ENCODE peak calls at places on chromosome 20, in ten cellular contexts. One of them, this sample, is unnamed.

GRCh38 chr20:53116733-53117132 is 144.6 kb downstream of the TSHZ2 start:
- DNase-seq in pancreas: no peak
- DNase-seq in cardiac muscle cell: no peak
- DNase-seq in glutamatergic neuron: no peak
- DNase-seq in psoas muscle: no peak
- DNase-seq in adrenal gland: no peak
- DNase-seq in SK-N-SH: no peak
- DNase-seq in epithelial cell of proximal tubule: no peak
- DNase-seq in bronchial epithelial cell: no peak
- DNase-seq in fibroblast of pulmonary artery: no peak
- DNase-seq in this sample: no peak

GRCh38 chr20:6765469-6766058 is 1.9 kb upstream of the BMP2 start:
- DNase-seq in pancreas: no peak
- DNase-seq in cardiac muscle cell: peak
- DNase-seq in glutamatergic neuron: no peak
- DNase-seq in psoas muscle: no peak
- DNase-seq in adrenal gland: no peak
- DNase-seq in SK-N-SH: peak
- DNase-seq in epithelial cell of proximal tubule: peak
- DNase-seq in bronchial epithelial cell: peak
- DNase-seq in fibroblast of pulmonary artery: peak
- DNase-seq in this sample: no peak

GRCh38 chr20:61909028-61909427 is 156.7 kb downstream of the TAF4 start:
- DNase-seq in pancreas: no peak
- DNase-seq in cardiac muscle cell: no peak
- DNase-seq in glutamatergic neuron: peak
- DNase-seq in psoas muscle: peak
- DNase-seq in adrenal gland: no peak
- DNase-seq in SK-N-SH: no peak
- DNase-seq in epithelial cell of proximal tubule: no peak
- DNase-seq in bronchial epithelial cell: no peak
- DNase-seq in fibroblast of pulmonary artery: no peak
- DNase-seq in this sample: no peak

GRCh38 chr20:43563429-43563828 is 4.6 kb downstream of the SGK2 start:
- DNase-seq in pancreas: no peak
- DNase-seq in cardiac muscle cell: no peak
- DNase-seq in glutamatergic neuron: no peak
- DNase-seq in psoas muscle: no peak
- DNase-seq in adrenal gland: no peak
- DNase-seq in SK-N-SH: no peak
- DNase-seq in epithelial cell of proximal tubule: no peak
- DNase-seq in bronchial epithelial cell: no peak
- DNase-seq in fibroblast of pulmonary artery: peak
- DNase-seq in this sample: no peak

GRCh38 chr20:4469910-4470309 is 251.8 kb upstream of the PRND start:
- DNase-seq in pancreas: no peak
- DNase-seq in cardiac muscle cell: no peak
- DNase-seq in glutamatergic neuron: no peak
- DNase-seq in psoas muscle: no peak
- DNase-seq in adrenal gland: no peak
- DNase-seq in SK-N-SH: no peak
- DNase-seq in epithelial cell of proximal tubule: no peak
- DNase-seq in bronchial epithelial cell: no peak
- DNase-seq in fibroblast of pulmonary artery: no peak
- DNase-seq in this sample: no peak

GRCh38 chr20:43191946-43192847 is 2.5 kb upstream of the PTPRT start:
- DNase-seq in pancreas: peak
- DNase-seq in cardiac muscle cell: peak
- DNase-seq in glutamatergic neuron: peak
- DNase-seq in psoas muscle: no peak
- DNase-seq in adrenal gland: peak
- DNase-seq in SK-N-SH: peak
- DNase-seq in epithelial cell of proximal tubule: no peak
- DNase-seq in bronchial epithelial cell: no peak
- DNase-seq in fibroblast of pulmonary artery: no peak
- DNase-seq in this sample: peak

GRCh38 chr20:63453029-63453523 is 19.4 kb downstream of the KCNQ2 start:
- DNase-seq in pancreas: no peak
- DNase-seq in cardiac muscle cell: no peak
- DNase-seq in glutamatergic neuron: no peak
- DNase-seq in psoas muscle: no peak
- DNase-seq in adrenal gland: no peak
- DNase-seq in SK-N-SH: peak
- DNase-seq in epithelial cell of proximal tubule: no peak
- DNase-seq in bronchial epithelial cell: no peak
- DNase-seq in fibroblast of pulmonary artery: no peak
- DNase-seq in this sample: no peak

GRCh38 chr20:13017883-13018535 is 9.2 kb downstream of the SPTLC3 start:
- DNase-seq in pancreas: no peak
- DNase-seq in cardiac muscle cell: no peak
- DNase-seq in glutamatergic neuron: no peak
- DNase-seq in psoas muscle: no peak
- DNase-seq in adrenal gland: no peak
- DNase-seq in SK-N-SH: no peak
- DNase-seq in epithelial cell of proximal tubule: peak
- DNase-seq in bronchial epithelial cell: no peak
- DNase-seq in fibroblast of pulmonary artery: no peak
- DNase-seq in this sample: no peak

GRCh38 chr20:3553663-3554062 is 82.8 kb downstream of the ATRN start:
- DNase-seq in pancreas: no peak
- DNase-seq in cardiac muscle cell: no peak
- DNase-seq in glutamatergic neuron: no peak
- DNase-seq in psoas muscle: no peak
- DNase-seq in adrenal gland: no peak
- DNase-seq in SK-N-SH: no peak
- DNase-seq in epithelial cell of proximal tubule: no peak
- DNase-seq in bronchial epithelial cell: no peak
- DNase-seq in fibroblast of pulmonary artery: no peak
- DNase-seq in this sample: no peak

GRCh38 chr20:5612476-5613291 is 137.5 kb upstream of the SHLD1 start:
- DNase-seq in pancreas: no peak
- DNase-seq in cardiac muscle cell: no peak
- DNase-seq in glutamatergic neuron: no peak
- DNase-seq in psoas muscle: no peak
- DNase-seq in adrenal gland: no peak
- DNase-seq in SK-N-SH: peak
- DNase-seq in epithelial cell of proximal tubule: no peak
- DNase-seq in bronchial epithelial cell: peak
- DNase-seq in fibroblast of pulmonary artery: peak
- DNase-seq in this sample: no peak

GRCh38 chr20:38115205-38115604 is 49.9 kb downstream of the TGM2 start:
- DNase-seq in pancreas: no peak
- DNase-seq in cardiac muscle cell: no peak
- DNase-seq in glutamatergic neuron: no peak
- DNase-seq in psoas muscle: no peak
- DNase-seq in adrenal gland: peak
- DNase-seq in SK-N-SH: no peak
- DNase-seq in epithelial cell of proximal tubule: no peak
- DNase-seq in bronchial epithelial cell: no peak
- DNase-seq in fibroblast of pulmonary artery: no peak
- DNase-seq in this sample: no peak

GRCh38 chr20:15091417-15092017 is 754.1 kb upstream of the FLRT3 start:
- DNase-seq in pancreas: no peak
- DNase-seq in cardiac muscle cell: no peak
- DNase-seq in glutamatergic neuron: no peak
- DNase-seq in psoas muscle: no peak
- DNase-seq in adrenal gland: no peak
- DNase-seq in SK-N-SH: no peak
- DNase-seq in epithelial cell of proximal tubule: no peak
- DNase-seq in bronchial epithelial cell: no peak
- DNase-seq in fibroblast of pulmonary artery: no peak
- DNase-seq in this sample: no peak

GRCh38 chr20:55415567-55416142 is 589.7 kb downstream of the CBLN4 start:
- DNase-seq in pancreas: no peak
- DNase-seq in cardiac muscle cell: peak
- DNase-seq in glutamatergic neuron: no peak
- DNase-seq in psoas muscle: no peak
- DNase-seq in adrenal gland: no peak
- DNase-seq in SK-N-SH: peak
- DNase-seq in epithelial cell of proximal tubule: no peak
- DNase-seq in bronchial epithelial cell: peak
- DNase-seq in fibroblast of pulmonary artery: no peak
- DNase-seq in this sample: no peak
- TF ChIP-seq CTCF in pancreas: no peak
- TF ChIP-seq CTCF in cardiac muscle cell: no peak
- TF ChIP-seq CTCF in glutamatergic neuron: no peak
- TF ChIP-seq CTCF in psoas muscle: no peak
- TF ChIP-seq CTCF in adrenal gland: peak
- TF ChIP-seq CTCF in SK-N-SH: peak
- TF ChIP-seq CTCF in epithelial cell of proximal tubule: peak
- TF ChIP-seq CTCF in bronchial epithelial cell: peak
- TF ChIP-seq CTCF in fibroblast of pulmonary artery: no peak
- TF ChIP-seq CTCF in this sample: peak

GRCh38 chr20:50611128-50611810 is 80.1 kb downstream of the RIPOR3 start:
- DNase-seq in pancreas: no peak
- DNase-seq in cardiac muscle cell: no peak
- DNase-seq in glutamatergic neuron: no peak
- DNase-seq in psoas muscle: no peak
- DNase-seq in adrenal gland: peak
- DNase-seq in SK-N-SH: no peak
- DNase-seq in epithelial cell of proximal tubule: no peak
- DNase-seq in bronchial epithelial cell: no peak
- DNase-seq in fibroblast of pulmonary artery: peak
- DNase-seq in this sample: no peak

GRCh38 chr20:50608750-50609104 is 82.6 kb downstream of the RIPOR3 start:
- DNase-seq in pancreas: no peak
- DNase-seq in cardiac muscle cell: no peak
- DNase-seq in glutamatergic neuron: no peak
- DNase-seq in psoas muscle: peak
- DNase-seq in adrenal gland: no peak
- DNase-seq in SK-N-SH: no peak
- DNase-seq in epithelial cell of proximal tubule: no peak
- DNase-seq in bronchial epithelial cell: no peak
- DNase-seq in fibroblast of pulmonary artery: no peak
- DNase-seq in this sample: no peak

GRCh38 chr20:50607850-50608749 is 83.2 kb downstream of the RIPOR3 start:
- DNase-seq in pancreas: no peak
- DNase-seq in cardiac muscle cell: no peak
- DNase-seq in glutamatergic neuron: no peak
- DNase-seq in psoas muscle: no peak
- DNase-seq in adrenal gland: no peak
- DNase-seq in SK-N-SH: no peak
- DNase-seq in epithelial cell of proximal tubule: no peak
- DNase-seq in bronchial epithelial cell: no peak
- DNase-seq in fibroblast of pulmonary artery: no peak
- DNase-seq in this sample: no peak

GRCh38 chr20:50609438-50609989 is 81.8 kb downstream of the RIPOR3 start:
- DNase-seq in pancreas: no peak
- DNase-seq in cardiac muscle cell: no peak
- DNase-seq in glutamatergic neuron: no peak
- DNase-seq in psoas muscle: no peak
- DNase-seq in adrenal gland: no peak
- DNase-seq in SK-N-SH: no peak
- DNase-seq in epithelial cell of proximal tubule: no peak
- DNase-seq in bronchial epithelial cell: no peak
- DNase-seq in fibroblast of pulmonary artery: no peak
- DNase-seq in this sample: no peak

DNA sequence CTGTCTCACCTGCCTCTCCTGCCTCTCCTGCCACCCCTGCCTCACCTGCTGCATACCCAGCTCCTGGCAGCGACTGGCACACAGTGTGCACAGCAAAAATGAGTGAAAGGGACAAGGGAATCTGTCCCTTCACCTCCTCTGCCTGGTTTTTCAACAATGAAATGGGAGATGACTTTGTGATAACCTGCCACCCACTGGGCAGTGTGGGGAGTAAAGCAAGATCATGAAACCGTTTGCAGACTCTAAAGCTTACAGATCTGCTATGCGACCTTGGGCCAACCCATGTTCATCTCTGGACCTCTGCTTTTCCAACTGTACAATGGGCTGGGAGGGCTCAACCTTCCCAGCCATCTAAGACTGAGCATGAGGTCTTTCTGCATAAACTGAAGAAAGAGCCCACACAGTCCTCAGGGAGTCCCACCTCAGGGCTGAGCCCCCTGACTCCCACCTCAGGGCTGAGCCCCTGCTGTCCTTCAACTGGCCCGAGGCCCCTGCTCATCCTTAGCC is 81.1 kb downstream of the RIPOR3 start:
- DNase-seq in pancreas: no peak
- DNase-seq in cardiac muscle cell: no peak
- DNase-seq in glutamatergic neuron: no peak
- DNase-seq in psoas muscle: no peak
- DNase-seq in adrenal gland: no peak
- DNase-seq in SK-N-SH: no peak
- DNase-seq in epithelial cell of proximal tubule: no peak
- DNase-seq in bronchial epithelial cell: no peak
- DNase-seq in fibroblast of pulmonary artery: no peak
- DNase-seq in this sample: no peak
- TF ChIP-seq CTCF in pancreas: no peak
- TF ChIP-seq CTCF in cardiac muscle cell: no peak
- TF ChIP-seq CTCF in glutamatergic neuron: no peak
- TF ChIP-seq CTCF in psoas muscle: no peak
- TF ChIP-seq CTCF in adrenal gland: no peak
- TF ChIP-seq CTCF in SK-N-SH: peak
- TF ChIP-seq CTCF in epithelial cell of proximal tubule: peak
- TF ChIP-seq CTCF in bronchial epithelial cell: peak
- TF ChIP-seq CTCF in fibroblast of pulmonary artery: no peak
- TF ChIP-seq CTCF in this sample: no peak

DNA sequence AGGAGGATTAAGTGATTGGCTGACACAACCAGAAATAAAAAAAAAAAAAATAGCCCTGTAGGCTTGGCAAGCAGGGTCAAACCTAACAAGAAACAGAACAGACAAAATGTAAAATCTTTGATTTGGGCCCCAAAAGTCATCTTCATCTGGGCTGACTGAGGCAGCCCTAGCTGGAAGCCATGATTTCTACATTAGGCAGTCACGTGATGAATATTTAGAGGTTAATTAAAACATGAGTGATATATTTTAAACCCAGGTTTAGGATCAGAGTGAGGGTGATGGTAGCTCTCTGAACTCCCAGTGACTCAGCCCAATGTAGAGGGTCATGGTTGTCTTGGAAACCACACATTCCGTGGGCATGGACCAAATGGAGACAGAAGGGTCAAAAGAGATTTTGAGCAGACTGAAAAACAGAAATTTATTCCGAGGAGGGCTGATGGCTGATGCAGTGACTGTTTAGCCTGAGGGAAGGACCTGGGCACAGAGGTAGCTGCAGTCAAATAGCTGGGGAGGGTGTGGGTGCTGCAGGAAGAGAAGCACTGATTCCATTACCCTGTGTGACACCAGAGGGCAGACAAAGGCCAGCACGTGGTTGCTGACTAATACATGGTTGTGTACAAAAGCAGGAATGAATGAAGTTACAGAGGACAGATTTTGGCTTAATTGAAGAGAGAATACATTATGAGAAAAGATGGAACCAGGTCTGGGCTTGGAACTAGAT is 573.1 kb upstream of the CHD6 start:
- DNase-seq in pancreas: no peak
- DNase-seq in cardiac muscle cell: no peak
- DNase-seq in glutamatergic neuron: peak
- DNase-seq in psoas muscle: no peak
- DNase-seq in adrenal gland: no peak
- DNase-seq in SK-N-SH: no peak
- DNase-seq in epithelial cell of proximal tubule: no peak
- DNase-seq in bronchial epithelial cell: peak
- DNase-seq in fibroblast of pulmonary artery: no peak
- DNase-seq in this sample: no peak
- TF ChIP-seq CTCF in pancreas: no peak
- TF ChIP-seq CTCF in cardiac muscle cell: no peak
- TF ChIP-seq CTCF in glutamatergic neuron: no peak
- TF ChIP-seq CTCF in psoas muscle: no peak
- TF ChIP-seq CTCF in adrenal gland: no peak
- TF ChIP-seq CTCF in SK-N-SH: no peak
- TF ChIP-seq CTCF in epithelial cell of proximal tubule: no peak
- TF ChIP-seq CTCF in bronchial epithelial cell: no peak
- TF ChIP-seq CTCF in fibroblast of pulmonary artery: no peak
- TF ChIP-seq CTCF in this sample: no peak

GRCh38 chr20:10963717-10964266 is 290.0 kb upstream of the JAG1 start:
- DNase-seq in pancreas: no peak
- DNase-seq in cardiac muscle cell: no peak
- DNase-seq in glutamatergic neuron: no peak
- DNase-seq in psoas muscle: no peak
- DNase-seq in adrenal gland: no peak
- DNase-seq in SK-N-SH: no peak
- DNase-seq in epithelial cell of proximal tubule: no peak
- DNase-seq in bronchial epithelial cell: no peak
- DNase-seq in fibroblast of pulmonary artery: peak
- DNase-seq in this sample: no peak
- TF ChIP-seq CTCF in pancreas: no peak
- TF ChIP-seq CTCF in cardiac muscle cell: no peak
- TF ChIP-seq CTCF in glutamatergic neuron: no peak
- TF ChIP-seq CTCF in psoas muscle: no peak
- TF ChIP-seq CTCF in adrenal gland: no peak
- TF ChIP-seq CTCF in SK-N-SH: no peak
- TF ChIP-seq CTCF in epithelial cell of proximal tubule: no peak
- TF ChIP-seq CTCF in bronchial epithelial cell: no peak
- TF ChIP-seq CTCF in fibroblast of pulmonary artery: no peak
- TF ChIP-seq CTCF in this sample: no peak